ENCODE peak calls at places on chromosomes 11 and 22, in ten cellular contexts. V is upper lobe of right lung, O is IMR-90, T is HFF-Myc, J is spleen, C is brain microvascular endothelial cell, U is progenitor cell of endocrine pancreas, D is left ventricle myocardium inferior, W is upper lobe of left lung, A is MM.1S. I is an unnamed sample.

GRCh38 chr22:32695451-32695891 is 106.0 kb upstream of the TIMP3 start:
- DNase-seq in V (no peak), O (peak), T (peak), J (no peak), C (peak), U (no peak), D (no peak), W (no peak), A (no peak), I (no peak)

GRCh38 chr22:47065756-47066615 is 303.5 kb downstream of the TBC1D22A start:
- DNase-seq in V (peak), O (peak), T (no peak), J (peak), C (peak), U (no peak), D (peak), W (peak), A (no peak), I (no peak)

GRCh38 chr11:114172871-114173444 is 113.4 kb downstream of the ZBTB16 start:
- DNase-seq in V (no peak), O (no peak), T (no peak), J (no peak), C (no peak), U (no peak), D (peak), W (no peak), A (peak), I (no peak)

GRCh38 chr11:44315947-44316387 is 6.0 kb upstream of the ALX4 start:
- DNase-seq in V (peak), O (peak), T (no peak), J (peak), C (peak), U (no peak), D (no peak), W (peak), A (no peak), I (no peak)

GRCh38 chr22:22604326-22605073 is 39.9 kb upstream of the GGTLC2 start:
- DNase-seq in V (no peak), O (no peak), T (no peak), J (no peak), C (no peak), U (no peak), D (no peak), W (no peak), A (no peak), I (no peak)

GRCh38 chr11:28464252-28464867 is 356.2 kb downstream of the METTL15 start:
- DNase-seq in V (no peak), O (peak), T (peak), J (no peak), C (peak), U (no peak), D (no peak), W (no peak), A (no peak), I (no peak)

GRCh38 chr11:14789879-14790484 is 102.0 kb downstream of the CYP2R1 start:
- DNase-seq in V (no peak), O (peak), T (no peak), J (no peak), C (no peak), U (no peak), D (no peak), W (no peak), A (peak), I (no peak)

GRCh38 chr11:103484545-103484944 is 375.3 kb downstream of the DYNC2H1 start:
- DNase-seq in V (no peak), O (no peak), T (no peak), J (no peak), C (no peak), U (no peak), D (no peak), W (no peak), A (no peak), I (no peak)

GRCh38 chr11:63747006-63747405 is 21.6 kb downstream of the ZFTA start:
- DNase-seq in V (no peak), O (peak), T (no peak), J (no peak), C (no peak), U (no peak), D (no peak), W (no peak), A (no peak), I (no peak)

GRCh38 chr11:122062763-122063162 is 53.3 kb downstream of the BLID start:
- DNase-seq in V (no peak), O (no peak), T (no peak), J (no peak), C (no peak), U (no peak), D (no peak), W (no peak), A (no peak), I (no peak)

GRCh38 chr11:68026391-68027105 is 3.9 kb upstream of the NDUFS8 start:
- DNase-seq in V (no peak), O (no peak), T (no peak), J (no peak), C (no peak), U (no peak), D (no peak), W (peak), A (no peak), I (no peak)

GRCh38 chr11:69460540-69461257 is 20.8 kb upstream of the LINC01488 start:
- DNase-seq in V (no peak), O (peak), T (no peak), J (peak), C (peak), U (no peak), D (no peak), W (no peak), A (no peak), I (no peak)

GRCh38 chr11:59216654-59217640 is 4.2 kb upstream of the MPEG1 start:
- DNase-seq in V (no peak), O (peak), T (peak), J (peak), C (no peak), U (no peak), D (no peak), W (no peak), A (peak), I (no peak)

GRCh38 chr11:73077454-73077853 is 64.7 kb downstream of the FCHSD2 start:
- DNase-seq in V (no peak), O (peak), T (no peak), J (no peak), C (no peak), U (no peak), D (no peak), W (no peak), A (no peak), I (no peak)

GRCh38 chr11:31974737-31975136 is 116.1 kb upstream of the RCN1 start:
- DNase-seq in V (no peak), O (peak), T (no peak), J (no peak), C (peak), U (no peak), D (no peak), W (no peak), A (no peak), I (no peak)

GRCh38 chr11:43516316-43516820 is 157.6 kb downstream of the TTC17 start:
- DNase-seq in V (no peak), O (no peak), T (no peak), J (no peak), C (no peak), U (no peak), D (no peak), W (no peak), A (no peak), I (peak)

GRCh38 chr11:27319065-27319464 is 44.0 kb downstream of the CCDC34 start:
- DNase-seq in V (no peak), O (peak), T (peak), J (no peak), C (peak), U (no peak), D (no peak), W (no peak), A (peak), I (no peak)

GRCh38 chr11:129280027-129280811 is 88.1 kb upstream of the ARHGAP32 start:
- DNase-seq in V (no peak), O (peak), T (no peak), J (no peak), C (no peak), U (no peak), D (no peak), W (no peak), A (no peak), I (no peak)

GRCh38 chr11:5809122-5809519 is 397 bp downstream of the OR52N2 start:
- DNase-seq in V (no peak), O (no peak), T (no peak), J (no peak), C (no peak), U (no peak), D (no peak), W (no peak), A (peak), I (no peak)

GRCh38 chr22:46229701-46230100 is 20.4 kb downstream of the CDPF1 start:
- DNase-seq in V (no peak), O (peak), T (no peak), J (no peak), C (no peak), U (no peak), D (no peak), W (no peak), A (no peak), I (no peak)

GRCh38 chr11:65611028-65611757 is 2.8 kb downstream of the MAP3K11 start:
- DNase-seq in V (peak), O (no peak), T (no peak), J (peak), C (no peak), U (no peak), D (peak), W (no peak), A (no peak), I (no peak)

DNA sequence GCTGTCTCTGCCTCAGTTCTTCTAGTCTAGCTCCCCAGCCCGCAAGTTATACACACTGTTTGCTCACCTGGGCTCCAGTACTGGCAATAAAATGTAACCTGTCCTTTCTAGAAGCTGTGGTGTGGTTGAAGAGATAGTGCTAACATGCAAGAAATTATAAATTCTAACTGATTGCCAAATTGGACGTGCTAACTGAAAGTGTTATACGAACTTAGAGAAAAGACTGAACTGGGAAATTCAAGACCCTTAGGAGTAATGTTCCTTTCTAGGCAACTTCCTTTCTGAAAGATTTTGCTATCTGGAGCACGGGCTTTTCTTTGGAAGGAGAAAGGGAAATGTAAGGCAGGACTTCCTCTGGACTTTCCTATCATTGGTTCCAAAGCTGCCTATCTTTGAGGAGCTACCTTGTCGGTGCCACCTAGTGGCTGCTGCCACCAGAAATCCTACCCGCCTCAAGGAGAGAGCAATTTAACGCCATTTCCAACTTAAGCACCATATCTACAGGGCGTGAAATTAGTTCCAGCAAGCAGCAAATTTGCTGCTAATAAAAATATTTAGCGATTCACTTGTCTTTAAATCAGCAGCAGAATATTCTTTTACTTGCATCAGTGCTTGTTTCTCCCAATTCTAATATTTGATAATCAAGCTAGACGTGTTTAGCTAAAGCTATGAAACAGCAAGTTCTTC is 12.7 kb upstream of the TMEM218 start:
- DNase-seq in V (peak), O (peak), T (peak), J (peak), C (peak), U (no peak), D (peak), W (no peak), A (peak), I (no peak)
- TF ChIP-seq CTCF in V (peak), O (peak), T (peak), J (peak), C (peak), U (peak), D (peak), W (peak), A (peak), I (peak)

GRCh38 chr22:20584029-20584871 is 76.8 kb downstream of the MED15 start:
- DNase-seq in V (no peak), O (no peak), T (no peak), J (peak), C (no peak), U (no peak), D (peak), W (no peak), A (no peak), I (no peak)

GRCh38 chr22:20582171-20582511 is 74.7 kb downstream of the MED15 start:
- DNase-seq in V (no peak), O (no peak), T (no peak), J (peak), C (no peak), U (no peak), D (peak), W (no peak), A (no peak), I (no peak)

GRCh38 chr22:20582520-20583361 is 75.3 kb downstream of the MED15 start:
- DNase-seq in V (no peak), O (no peak), T (no peak), J (peak), C (no peak), U (no peak), D (peak), W (no peak), A (no peak), I (no peak)

GRCh38 chr22:20584872-20585639 is 77.6 kb downstream of the MED15 start:
- DNase-seq in V (no peak), O (no peak), T (no peak), J (peak), C (no peak), U (no peak), D (peak), W (no peak), A (no peak), I (no peak)

GRCh38 chr22:20583471-20583922 is 76.1 kb downstream of the MED15 start:
- DNase-seq in V (no peak), O (no peak), T (no peak), J (peak), C (no peak), U (no peak), D (peak), W (no peak), A (peak), I (no peak)
- TF ChIP-seq CTCF in V (no peak), O (no peak), T (peak), J (no peak), C (peak), U (peak), D (no peak), W (no peak), A (peak), I (no peak)

DNA sequence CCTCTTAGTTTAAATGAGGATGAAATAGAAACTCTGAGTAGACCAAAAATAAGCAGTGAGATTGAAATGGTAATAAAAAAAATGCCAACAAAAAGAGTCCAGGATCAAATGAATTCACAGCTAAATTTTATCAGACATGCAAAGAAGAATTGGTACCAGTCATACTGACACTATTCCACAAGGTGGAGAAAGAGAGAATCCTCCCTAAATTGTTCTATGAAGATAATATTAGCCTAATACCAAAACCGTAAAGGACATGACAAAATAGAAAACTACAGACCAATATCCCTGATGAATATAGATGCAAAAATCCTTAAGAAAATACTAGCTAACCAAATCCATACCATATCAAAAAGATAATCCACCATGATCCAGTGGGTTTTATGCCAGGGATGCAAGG is 169.8 kb upstream of the CHORDC1 start:
- DNase-seq in V (no peak), O (no peak), T (no peak), J (no peak), C (no peak), U (no peak), D (no peak), W (no peak), A (no peak), I (no peak)
- TF ChIP-seq CTCF in V (no peak), O (no peak), T (no peak), J (no peak), C (no peak), U (no peak), D (peak), W (no peak), A (no peak), I (peak)

GRCh38 chr11:110531056-110531756 is 101.5 kb downstream of the FDX1 start:
- DNase-seq in V (no peak), O (peak), T (no peak), J (no peak), C (no peak), U (no peak), D (no peak), W (no peak), A (no peak), I (no peak)

GRCh38 chr11:110525883-110526282 is 96.1 kb downstream of the FDX1 start:
- DNase-seq in V (no peak), O (peak), T (peak), J (no peak), C (peak), U (no peak), D (no peak), W (no peak), A (peak), I (no peak)

GRCh38 chr11:110526323-110526722 is 96.6 kb downstream of the FDX1 start:
- DNase-seq in V (no peak), O (no peak), T (no peak), J (no peak), C (no peak), U (no peak), D (no peak), W (no peak), A (peak), I (no peak)

GRCh38 chr11:110527146-110527545 is 97.4 kb downstream of the FDX1 start:
- DNase-seq in V (no peak), O (peak), T (no peak), J (no peak), C (no peak), U (no peak), D (no peak), W (no peak), A (no peak), I (no peak)

GRCh38 chr11:110529043-110529442 is 99.3 kb downstream of the FDX1 start:
- DNase-seq in V (no peak), O (no peak), T (no peak), J (no peak), C (peak), U (no peak), D (no peak), W (no peak), A (peak), I (no peak)
- TF ChIP-seq CTCF in V (peak), O (peak), T (peak), J (peak), C (peak), U (peak), D (peak), W (peak), A (peak), I (peak)

GRCh38 chr11:130588471-130588870 is 140.0 kb downstream of the ADAMTS15 start:
- DNase-seq in V (no peak), O (no peak), T (no peak), J (no peak), C (no peak), U (no peak), D (no peak), W (no peak), A (no peak), I (no peak)
- TF ChIP-seq CTCF in V (no peak), O (no peak), T (no peak), J (no peak), C (no peak), U (no peak), D (no peak), W (no peak), A (no peak), I (no peak)

GRCh38 chr11:1382831-1383607 is 6.7 kb upstream of the BRSK2 start:
- DNase-seq in V (peak), O (peak), T (peak), J (peak), C (peak), U (peak), D (peak), W (peak), A (peak), I (peak)
- TF ChIP-seq CTCF in V (no peak), O (peak), T (no peak), J (peak), C (no peak), U (peak), D (peak), W (no peak), A (no peak), I (peak)

DNA sequence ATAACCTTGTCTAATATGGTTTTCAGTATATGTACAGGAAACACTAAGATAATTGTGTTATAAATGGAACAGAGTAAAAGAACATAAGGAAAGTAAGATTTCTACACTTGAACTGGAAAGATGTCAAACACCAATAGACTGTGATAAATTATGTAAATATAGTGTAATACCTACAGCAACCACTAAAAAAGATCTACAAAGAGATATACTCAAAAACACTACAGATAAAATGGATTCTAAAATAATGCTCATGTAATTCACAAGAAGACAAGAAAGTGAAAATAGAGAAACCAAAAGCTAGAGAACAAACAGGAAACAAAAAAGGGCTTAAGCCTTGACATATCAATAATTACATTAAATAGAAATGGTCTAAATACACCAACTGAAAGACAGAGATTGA is 30.9 kb downstream of the DEUP1 start:
- DNase-seq in V (no peak), O (no peak), T (no peak), J (no peak), C (no peak), U (no peak), D (no peak), W (no peak), A (no peak), I (no peak)
- TF ChIP-seq CTCF in V (no peak), O (no peak), T (no peak), J (no peak), C (no peak), U (no peak), D (no peak), W (no peak), A (peak), I (peak)

GRCh38 chr22:27790396-27791216 is 10.9 kb downstream of the MN1 start:
- DNase-seq in V (no peak), O (no peak), T (no peak), J (no peak), C (no peak), U (no peak), D (no peak), W (no peak), A (no peak), I (no peak)
- TF ChIP-seq CTCF in V (no peak), O (no peak), T (no peak), J (no peak), C (no peak), U (no peak), D (no peak), W (no peak), A (no peak), I (no peak)

GRCh38 chr11:47641585-47642098 is 717 bp downstream of the MTCH2 start:
- DNase-seq in V (no peak), O (no peak), T (no peak), J (no peak), C (no peak), U (no peak), D (no peak), W (no peak), A (peak), I (no peak)
- TF ChIP-seq CTCF in V (no peak), O (no peak), T (no peak), J (no peak), C (no peak), U (no peak), D (no peak), W (no peak), A (no peak), I (no peak)

I was measured in neural crest cell.